ENCODE peak calls at places on chromosome 7, in eight cellular contexts. One of them, this sample, is unnamed.

GRCh38 chr7:96962221-96962620 is 43.1 kb upstream of the DLX6 start:
- DNase-seq in epithelial cell of proximal tubule: no peak
- DNase-seq in fibroblast of mammary gland: no peak
- DNase-seq in BE2C: no peak
- DNase-seq in colonic mucosa: no peak
- DNase-seq in neural progenitor cell: no peak
- DNase-seq in psoas muscle: peak; percentile 19
- DNase-seq in fibroblast of the aortic adventitia: peak; percentile 20
- DNase-seq in this sample: no peak

GRCh38 chr7:157027568-157028527 is 17.4 kb upstream of the MNX1 start:
- DNase-seq in epithelial cell of proximal tubule: no peak
- DNase-seq in fibroblast of mammary gland: no peak
- DNase-seq in BE2C: no peak
- DNase-seq in colonic mucosa: no peak
- DNase-seq in neural progenitor cell: no peak
- DNase-seq in psoas muscle: no peak
- DNase-seq in fibroblast of the aortic adventitia: no peak
- DNase-seq in this sample: no peak

GRCh38 chr7:130880668-130881067 is 146.7 kb upstream of the KLF14 start:
- DNase-seq in epithelial cell of proximal tubule: no peak
- DNase-seq in fibroblast of mammary gland: peak; percentile 52
- DNase-seq in BE2C: no peak
- DNase-seq in colonic mucosa: no peak
- DNase-seq in neural progenitor cell: no peak
- DNase-seq in psoas muscle: no peak
- DNase-seq in fibroblast of the aortic adventitia: no peak
- DNase-seq in this sample: no peak

GRCh38 chr7:151003572-151003971 is 12.8 kb downstream of the NOS3 start:
- DNase-seq in epithelial cell of proximal tubule: no peak
- DNase-seq in fibroblast of mammary gland: no peak
- DNase-seq in BE2C: no peak
- DNase-seq in colonic mucosa: no peak
- DNase-seq in neural progenitor cell: no peak
- DNase-seq in psoas muscle: no peak
- DNase-seq in fibroblast of the aortic adventitia: no peak
- DNase-seq in this sample: no peak

GRCh38 chr7:149804106-149804505 is 30.7 kb upstream of the ZNF467 start:
- DNase-seq in epithelial cell of proximal tubule: no peak
- DNase-seq in fibroblast of mammary gland: no peak
- DNase-seq in BE2C: no peak
- DNase-seq in colonic mucosa: no peak
- DNase-seq in neural progenitor cell: no peak
- DNase-seq in psoas muscle: no peak
- DNase-seq in fibroblast of the aortic adventitia: no peak
- DNase-seq in this sample: no peak

GRCh38 chr7:88845091-88845490 is 49.6 kb upstream of the TEX47 start:
- DNase-seq in epithelial cell of proximal tubule: no peak
- DNase-seq in fibroblast of mammary gland: no peak
- DNase-seq in BE2C: no peak
- DNase-seq in colonic mucosa: no peak
- DNase-seq in neural progenitor cell: no peak
- DNase-seq in psoas muscle: no peak
- DNase-seq in fibroblast of the aortic adventitia: no peak
- DNase-seq in this sample: no peak

GRCh38 chr7:45447296-45447695 is 126.9 kb upstream of the ADCY1 start:
- DNase-seq in epithelial cell of proximal tubule: no peak
- DNase-seq in fibroblast of mammary gland: no peak
- DNase-seq in BE2C: no peak
- DNase-seq in colonic mucosa: no peak
- DNase-seq in neural progenitor cell: no peak
- DNase-seq in psoas muscle: no peak
- DNase-seq in fibroblast of the aortic adventitia: no peak
- DNase-seq in this sample: no peak

GRCh38 chr7:77979219-77979618 is 180.6 kb downstream of the PHTF2 start:
- DNase-seq in epithelial cell of proximal tubule: no peak
- DNase-seq in fibroblast of mammary gland: peak; percentile 13
- DNase-seq in BE2C: no peak
- DNase-seq in colonic mucosa: no peak
- DNase-seq in neural progenitor cell: no peak
- DNase-seq in psoas muscle: no peak
- DNase-seq in fibroblast of the aortic adventitia: no peak
- DNase-seq in this sample: no peak

GRCh38 chr7:34928052-34928451 is 109.2 kb downstream of the DPY19L1 start:
- DNase-seq in epithelial cell of proximal tubule: no peak
- DNase-seq in fibroblast of mammary gland: peak; percentile 25
- DNase-seq in BE2C: peak; percentile 79
- DNase-seq in colonic mucosa: peak; percentile 47
- DNase-seq in neural progenitor cell: peak; percentile 82
- DNase-seq in psoas muscle: peak; percentile 16
- DNase-seq in fibroblast of the aortic adventitia: no peak
- DNase-seq in this sample: no peak

DNA sequence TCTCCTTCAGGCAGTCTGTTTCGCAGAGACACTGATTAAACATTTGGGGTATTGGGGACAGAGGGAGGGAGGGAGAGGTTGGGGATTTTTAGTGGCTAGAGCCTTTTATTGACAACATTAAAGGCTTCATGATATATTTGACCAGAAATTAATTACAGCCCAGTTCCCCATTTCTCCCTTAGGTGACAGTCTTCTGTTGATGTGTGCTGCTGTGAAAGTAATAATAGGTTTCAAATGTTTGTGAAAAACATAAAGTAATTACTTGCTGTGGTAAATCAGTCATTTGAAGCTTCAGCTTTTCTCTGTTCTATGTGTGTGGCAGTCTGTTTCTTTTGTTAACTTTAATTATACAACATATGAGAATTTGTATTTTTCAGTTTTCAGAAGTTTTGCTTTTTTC is 105.3 kb upstream of the LRGUK start:
- DNase-seq in epithelial cell of proximal tubule: no peak
- DNase-seq in fibroblast of mammary gland: no peak
- DNase-seq in BE2C: no peak
- DNase-seq in colonic mucosa: no peak
- DNase-seq in neural progenitor cell: no peak
- DNase-seq in psoas muscle: no peak
- DNase-seq in fibroblast of the aortic adventitia: no peak
- DNase-seq in this sample: no peak
- TF ChIP-seq CTCF in epithelial cell of proximal tubule: no peak
- TF ChIP-seq CTCF in fibroblast of mammary gland: no peak
- TF ChIP-seq CTCF in BE2C: no peak
- TF ChIP-seq CTCF in colonic mucosa: no peak
- TF ChIP-seq CTCF in neural progenitor cell: no peak
- TF ChIP-seq CTCF in psoas muscle: no peak
- TF ChIP-seq CTCF in fibroblast of the aortic adventitia: no peak
- TF ChIP-seq CTCF in this sample: no peak

DNA sequence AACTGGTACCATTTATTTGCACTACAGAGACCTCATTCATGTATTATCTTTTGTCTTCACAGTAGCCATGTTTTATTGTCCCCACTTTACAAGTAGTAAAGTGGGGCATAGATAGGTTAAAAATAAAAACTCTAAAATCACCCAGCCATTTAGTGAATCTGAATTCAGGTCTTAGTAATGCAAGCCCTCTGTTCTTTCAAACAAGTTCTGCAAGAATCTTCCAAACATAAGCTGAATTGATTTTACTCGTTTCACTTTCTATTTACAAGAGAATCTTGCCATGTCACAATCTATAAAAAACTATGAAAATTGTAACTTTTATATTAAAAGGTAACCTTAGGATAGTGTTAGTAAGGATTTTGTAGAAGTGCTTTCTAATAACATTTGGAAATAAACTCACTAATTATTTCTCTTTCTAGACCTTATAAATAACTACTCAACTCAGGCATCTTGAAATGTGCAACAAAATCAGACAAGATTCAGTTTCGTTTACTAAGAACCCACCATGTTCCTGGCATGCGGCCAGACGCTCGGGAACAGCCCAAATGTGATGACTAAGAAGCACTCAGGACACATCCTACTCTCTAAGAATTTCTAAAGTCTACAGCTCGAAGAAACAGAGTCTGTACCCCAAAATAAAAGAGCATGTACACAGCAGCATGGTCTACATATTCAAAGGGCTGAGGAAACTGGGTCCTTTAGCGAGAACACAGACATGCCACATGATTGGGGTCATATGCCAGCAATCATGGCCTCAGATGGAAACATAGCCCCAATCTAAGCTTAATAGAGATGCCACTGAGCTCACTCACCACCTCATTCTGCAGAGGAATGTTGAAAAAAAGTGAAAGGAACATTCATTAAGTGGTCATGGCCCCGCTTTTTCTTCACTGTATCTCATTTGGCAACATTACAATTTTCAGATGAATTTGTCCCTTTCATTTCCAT is 167.6 kb downstream of the AMPH start:
- DNase-seq in epithelial cell of proximal tubule: no peak
- DNase-seq in fibroblast of mammary gland: peak; percentile 91
- DNase-seq in BE2C: peak; percentile 12
- DNase-seq in colonic mucosa: peak; percentile 36
- DNase-seq in neural progenitor cell: no peak
- DNase-seq in psoas muscle: peak; percentile 63
- DNase-seq in fibroblast of the aortic adventitia: peak; percentile 43
- DNase-seq in this sample: no peak
- H3K4me3 ChIP-seq in epithelial cell of proximal tubule: no peak overlapping the region
- H3K4me3 ChIP-seq in fibroblast of mammary gland: peak overlapping the region; percentile 9
- H3K4me3 ChIP-seq in BE2C: no peak overlapping the region
- H3K4me3 ChIP-seq in colonic mucosa: no peak overlapping the region
- H3K4me3 ChIP-seq in neural progenitor cell: no peak overlapping the region
- H3K4me3 ChIP-seq in psoas muscle: no peak overlapping the region
- H3K4me3 ChIP-seq in fibroblast of the aortic adventitia: no peak overlapping the region
- H3K4me3 ChIP-seq in this sample: no peak overlapping the region

DNA sequence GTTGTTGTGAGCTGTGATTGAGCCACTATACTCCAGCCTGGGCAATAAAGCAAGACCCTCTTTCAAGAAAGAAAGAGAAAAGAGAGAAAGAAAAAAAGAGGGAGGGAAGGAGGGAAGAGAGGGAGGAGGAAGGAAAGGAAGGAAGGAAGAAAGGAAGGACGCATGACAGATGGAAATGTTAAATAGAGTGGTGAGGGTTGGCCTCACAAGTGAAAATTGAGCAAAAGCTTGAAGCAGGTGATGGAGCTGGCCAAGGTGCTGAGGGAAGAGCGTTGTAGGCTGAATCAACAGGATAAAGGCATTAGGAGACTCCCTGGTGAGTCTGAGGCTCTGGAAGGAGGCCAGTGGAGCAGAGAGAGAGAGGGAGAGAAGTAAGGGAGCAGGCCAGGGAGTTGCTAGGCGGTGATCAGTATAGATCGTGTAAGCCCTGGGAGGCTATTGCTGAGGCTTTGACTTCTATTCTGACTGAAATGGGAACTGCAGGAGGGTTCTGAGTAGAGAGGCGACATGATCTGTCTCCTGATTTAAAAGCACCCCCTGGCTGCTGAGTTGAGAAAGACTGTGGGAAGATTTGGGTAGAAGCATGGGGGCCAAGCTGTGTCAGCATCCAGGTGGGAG is 26.5 kb upstream of the TMEM248 start:
- DNase-seq in epithelial cell of proximal tubule: no peak
- DNase-seq in fibroblast of mammary gland: peak; percentile 43
- DNase-seq in BE2C: no peak
- DNase-seq in colonic mucosa: no peak
- DNase-seq in neural progenitor cell: peak; percentile 77
- DNase-seq in psoas muscle: no peak
- DNase-seq in fibroblast of the aortic adventitia: peak; percentile 40
- DNase-seq in this sample: no peak
- TF ChIP-seq CTCF in epithelial cell of proximal tubule: peak; percentile 24
- TF ChIP-seq CTCF in fibroblast of mammary gland: no peak
- TF ChIP-seq CTCF in BE2C: peak; percentile 24
- TF ChIP-seq CTCF in colonic mucosa: no peak
- TF ChIP-seq CTCF in neural progenitor cell: peak; percentile 42
- TF ChIP-seq CTCF in psoas muscle: peak; percentile 22
- TF ChIP-seq CTCF in fibroblast of the aortic adventitia: no peak
- TF ChIP-seq CTCF in this sample: no peak

GRCh38 chr7:80443336-80443735 is 68.5 kb downstream of the GNAT3 start:
- DNase-seq in epithelial cell of proximal tubule: no peak
- DNase-seq in fibroblast of mammary gland: no peak
- DNase-seq in BE2C: no peak
- DNase-seq in colonic mucosa: no peak
- DNase-seq in neural progenitor cell: no peak
- DNase-seq in psoas muscle: no peak
- DNase-seq in fibroblast of the aortic adventitia: peak; percentile 21
- DNase-seq in this sample: no peak

GRCh38 chr7:80439894-80440811 is 71.7 kb downstream of the GNAT3 start:
- DNase-seq in epithelial cell of proximal tubule: no peak
- DNase-seq in fibroblast of mammary gland: peak; percentile 90
- DNase-seq in BE2C: peak; percentile 45
- DNase-seq in colonic mucosa: no peak
- DNase-seq in neural progenitor cell: no peak
- DNase-seq in psoas muscle: no peak
- DNase-seq in fibroblast of the aortic adventitia: peak; percentile 83
- DNase-seq in this sample: no peak

GRCh38 chr7:80445351-80445750 is 66.5 kb downstream of the GNAT3 start:
- DNase-seq in epithelial cell of proximal tubule: no peak
- DNase-seq in fibroblast of mammary gland: no peak
- DNase-seq in BE2C: no peak
- DNase-seq in colonic mucosa: no peak
- DNase-seq in neural progenitor cell: no peak
- DNase-seq in psoas muscle: no peak
- DNase-seq in fibroblast of the aortic adventitia: no peak
- DNase-seq in this sample: no peak

DNA sequence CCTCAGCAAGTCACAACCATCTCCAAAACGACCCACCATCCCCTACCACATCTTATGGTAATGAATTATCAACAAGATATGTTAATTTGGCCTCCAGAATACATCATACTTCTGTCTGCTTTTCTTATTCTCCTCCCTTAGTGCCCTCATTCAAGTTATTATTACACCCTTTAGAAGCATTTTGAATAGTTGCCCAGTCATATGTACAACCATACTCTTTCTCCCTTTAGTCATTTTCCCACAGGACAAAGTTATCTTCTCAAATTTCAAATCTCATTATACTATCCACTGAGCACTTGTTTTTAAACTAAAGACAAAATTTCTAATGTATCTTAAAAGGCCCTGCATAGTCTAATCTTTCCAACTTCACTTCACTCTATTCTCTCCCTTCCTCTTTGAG is 71.0 kb downstream of the GNAT3 start:
- DNase-seq in epithelial cell of proximal tubule: no peak
- DNase-seq in fibroblast of mammary gland: peak; percentile 73
- DNase-seq in BE2C: no peak
- DNase-seq in colonic mucosa: no peak
- DNase-seq in neural progenitor cell: no peak
- DNase-seq in psoas muscle: no peak
- DNase-seq in fibroblast of the aortic adventitia: peak; percentile 70
- DNase-seq in this sample: no peak
- H3K4me3 ChIP-seq in epithelial cell of proximal tubule: no peak overlapping the region
- H3K4me3 ChIP-seq in fibroblast of mammary gland: no peak overlapping the region
- H3K4me3 ChIP-seq in BE2C: no peak overlapping the region
- H3K4me3 ChIP-seq in colonic mucosa: no peak overlapping the region
- H3K4me3 ChIP-seq in neural progenitor cell: no peak overlapping the region
- H3K4me3 ChIP-seq in psoas muscle: no peak overlapping the region
- H3K4me3 ChIP-seq in fibroblast of the aortic adventitia: no peak overlapping the region
- H3K4me3 ChIP-seq in this sample: no peak overlapping the region